ENCODE peak calls at places on chromosome 10, in six cellular contexts. Q is lower lobe of right lung, F is Caco-2, T is transverse colon, W is sigmoid colon, V is cardiac muscle cell. O is an unnamed sample. For H3K4me1, the result is how much of the 10 kb centered on the place peaks cover.

GRCh38 chr10:75179657-75180177 is 30.9 kb upstream of the VDAC2 start:
- DNase-seq in Q (no peak), F (no peak), T (no peak), W (no peak), V (no peak), O (no peak)

GRCh38 chr10:87503892-87504291 is 801 bp upstream of the MINPP1 start:
- DNase-seq in Q (no peak), F (no peak), T (no peak), W (no peak), V (no peak), O (no peak)

GRCh38 chr10:26227786-26228185 is 11.2 kb downstream of the GAD2 start:
- DNase-seq in Q (no peak), F (no peak), T (no peak), W (no peak), V (no peak), O (no peak)

GRCh38 chr10:122878799-122879338 is 512 bp downstream of the FAM24B start:
- DNase-seq in Q (no peak), F (no peak), T (peak), W (no peak), V (no peak), O (no peak)

GRCh38 chr10:132677096-132677904 is 108.6 kb downstream of the NKX6-2 start:
- DNase-seq in Q (peak), F (no peak), T (no peak), W (peak), V (no peak), O (peak)

GRCh38 chr10:95236068-95236903 is 42.2 kb downstream of the ACSM6 start:
- DNase-seq in Q (no peak), F (no peak), T (no peak), W (no peak), V (peak), O (no peak)

GRCh38 chr10:76040830-76041220 is 609.4 kb downstream of the LRMDA start:
- DNase-seq in Q (no peak), F (no peak), T (no peak), W (no peak), V (no peak), O (no peak)

GRCh38 chr10:93220315-93221170 is 146.8 kb downstream of the CYP26A1 start:
- DNase-seq in Q (no peak), F (no peak), T (no peak), W (no peak), V (no peak), O (no peak)

GRCh38 chr10:8040651-8041050 is 13.8 kb upstream of the GATA3 start:
- DNase-seq in Q (no peak), F (no peak), T (no peak), W (no peak), V (no peak), O (no peak)

GRCh38 chr10:103451091-103451801 is 924 bp downstream of the CALHM2 start:
- DNase-seq in Q (peak), F (no peak), T (peak), W (peak), V (peak), O (peak)

GRCh38 chr10:71972746-71973695 is 8.8 kb downstream of the CHST3 start:
- DNase-seq in Q (no peak), F (no peak), T (no peak), W (no peak), V (no peak), O (no peak)

GRCh38 chr10:42952358-42952757 is 124.5 kb upstream of the RET start:
- DNase-seq in Q (peak), F (peak), T (no peak), W (peak), V (no peak), O (peak)
- TF ChIP-seq CTCF in Q (no peak), F (no peak), T (no peak), W (no peak), V (peak), O (no peak)

GRCh38 chr10:97761331-97761865 is 10.4 kb downstream of the SFRP5 start:
- DNase-seq in Q (no peak), F (no peak), T (no peak), W (no peak), V (no peak), O (no peak)

GRCh38 chr10:97760461-97761257 is 11.1 kb downstream of the SFRP5 start:
- DNase-seq in Q (no peak), F (no peak), T (no peak), W (no peak), V (no peak), O (no peak)

GRCh38 chr10:97762816-97763215 is 9.0 kb downstream of the SFRP5 start:
- DNase-seq in Q (no peak), F (no peak), T (no peak), W (peak), V (peak), O (no peak)

GRCh38 chr10:97763411-97763810 is 8.4 kb downstream of the SFRP5 start:
- DNase-seq in Q (no peak), F (no peak), T (no peak), W (no peak), V (no peak), O (no peak)

GRCh38 chr10:97762056-97762455 is 9.7 kb downstream of the SFRP5 start:
- DNase-seq in Q (no peak), F (no peak), T (no peak), W (no peak), V (no peak), O (no peak)
- H3K4me1 ChIP-seq in Q (under half), F (under half), T (under half), W (under half), V (under half), O (under half)

DNA sequence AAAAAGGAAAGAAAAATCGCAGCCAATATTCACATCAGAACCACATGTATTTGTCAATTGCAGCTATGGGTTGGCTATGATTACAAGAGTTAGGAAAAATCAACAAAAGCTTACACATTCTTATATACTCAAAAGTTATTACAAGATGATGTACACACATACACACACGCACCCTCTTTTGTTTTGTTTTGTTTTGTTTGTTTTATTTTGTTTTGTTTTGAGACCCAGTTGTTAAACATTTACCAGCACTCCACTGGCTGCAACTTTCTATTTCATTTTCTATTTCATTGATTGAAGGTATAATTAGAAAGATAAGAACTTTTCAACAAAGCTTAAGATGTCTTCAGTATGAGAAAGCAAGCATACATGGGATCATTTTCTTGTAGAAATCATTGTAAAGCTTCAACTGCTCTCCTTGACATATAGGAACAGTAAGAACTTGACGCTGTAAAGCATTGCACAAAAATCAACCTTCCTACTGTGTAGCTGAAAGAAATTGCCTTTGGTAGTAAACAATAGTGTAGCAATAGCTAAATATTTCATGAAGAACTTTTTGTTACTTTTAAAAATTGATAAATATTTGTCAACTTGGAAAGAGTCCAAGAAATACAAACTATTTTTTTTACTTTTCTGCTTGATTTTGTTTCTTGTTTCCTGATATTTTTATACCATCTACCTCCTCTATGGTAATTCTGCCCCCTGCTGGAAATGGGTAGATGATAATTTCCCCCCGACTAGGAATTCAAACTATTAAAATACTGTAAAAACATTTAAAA is 205.9 kb downstream of the MBL2 start:
- DNase-seq in Q (no peak), F (peak), T (no peak), W (no peak), V (peak), O (no peak)
- TF ChIP-seq CTCF in Q (peak), F (peak), T (peak), W (no peak), V (peak), O (no peak)

DNA sequence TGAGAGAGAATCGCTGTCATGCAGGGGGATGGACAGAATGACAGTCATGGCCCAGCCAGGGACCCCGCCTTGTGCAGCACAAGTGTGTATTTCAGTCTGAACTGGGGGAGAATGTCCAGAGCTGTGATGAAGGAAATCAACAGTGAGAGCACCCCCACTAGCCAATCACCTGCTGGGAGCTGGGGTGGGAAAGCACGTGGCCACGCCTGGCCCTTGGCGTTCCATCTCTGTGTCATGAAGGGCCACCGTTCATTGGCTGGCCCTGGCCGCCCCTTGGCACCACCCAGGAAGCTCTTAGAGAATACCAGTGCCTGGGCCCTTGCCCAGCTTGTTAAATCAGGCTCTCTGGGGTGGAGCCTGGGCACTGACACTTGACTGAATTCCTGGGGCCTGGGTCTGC is 22.8 kb downstream of the GRID1 start:
- DNase-seq in Q (peak), F (no peak), T (no peak), W (peak), V (no peak), O (peak)
- H3K4me1 ChIP-seq in Q (under half), F (under half), T (under half), W (under half), V (under half), O (under half)

DNA sequence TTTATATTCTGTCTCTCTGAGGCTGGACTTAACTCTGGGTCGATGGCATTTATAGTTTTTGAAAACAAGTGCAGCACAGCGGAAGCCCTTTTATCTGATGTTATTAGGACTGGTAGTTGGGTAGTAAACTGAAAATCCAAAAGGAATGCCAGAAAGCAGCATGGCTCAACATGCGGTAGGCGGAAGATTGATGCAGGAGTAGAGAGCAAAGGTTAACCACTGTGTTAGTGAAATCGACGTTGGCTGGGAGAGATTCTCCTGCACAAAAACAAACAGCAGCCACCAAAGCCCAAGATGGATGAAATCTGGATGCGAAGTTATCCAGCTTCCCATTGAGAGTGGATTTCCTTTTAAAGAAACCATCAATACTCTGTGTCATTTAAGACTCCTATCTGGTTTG is 54.5 kb upstream of the EMX2 start:
- DNase-seq in Q (no peak), F (no peak), T (no peak), W (no peak), V (no peak), O (no peak)
- TF ChIP-seq CTCF in Q (no peak), F (no peak), T (no peak), W (no peak), V (no peak), O (no peak)

O was measured in mucosa of descending colon.